ENCODE peak calls at places on chromosomes 16 and 17, in ten cellular contexts. X, P, N, B, O, Z, J, I, W and R are unnamed samples.

GRCh38 chr17:82334622-82335394 is 1.2 kb upstream of the SECTM1 start:
- DNase-seq in X (no peak), P (no peak), N (no peak), B (no peak), O (no peak), Z (peak; percentile 49), J (peak; percentile 20), I (no peak), W (peak; percentile 86), R (no peak)

GRCh38 chr17:17890773-17891759 is 54.3 kb upstream of the SREBF1 start:
- DNase-seq in X (peak; percentile 41), P (peak; percentile 87), N (peak; percentile 75), B (peak; percentile 53), O (no peak), Z (peak; percentile 66), J (peak; percentile 47), I (peak; percentile 36), W (peak; percentile 73), R (no peak)

GRCh38 chr17:8807070-8807550 is 7.9 kb upstream of the MFSD6L start:
- DNase-seq in X (no peak), P (no peak), N (no peak), B (no peak), O (no peak), Z (no peak), J (no peak), I (no peak), W (no peak), R (no peak)

GRCh38 chr17:17959520-17960361 is 12.5 kb downstream of the TOM1L2 start:
- DNase-seq in X (no peak), P (no peak), N (no peak), B (no peak), O (no peak), Z (peak; percentile 55), J (no peak), I (peak; percentile 23), W (no peak), R (no peak)

GRCh38 chr17:45299311-45299710 is 17.5 kb downstream of the MAP3K14 start:
- DNase-seq in X (peak; percentile 35), P (no peak), N (peak; percentile 29), B (no peak), O (no peak), Z (no peak), J (no peak), I (no peak), W (no peak), R (no peak)

GRCh38 chr17:50358177-50358576 is 12.3 kb downstream of the XYLT2 start:
- DNase-seq in X (no peak), P (peak; percentile 11), N (no peak), B (no peak), O (no peak), Z (no peak), J (no peak), I (no peak), W (no peak), R (no peak)

GRCh38 chr16:88744839-88745521 is 38.7 kb downstream of the CTU2 start:
- DNase-seq in X (no peak), P (no peak), N (peak; percentile 51), B (no peak), O (no peak), Z (no peak), J (no peak), I (no peak), W (no peak), R (no peak)

GRCh38 chr17:9557846-9558245 is 17.8 kb downstream of the STX8 start:
- DNase-seq in X (no peak), P (no peak), N (no peak), B (no peak), O (no peak), Z (no peak), J (no peak), I (no peak), W (no peak), R (no peak)

GRCh38 chr17:64500923-64501765 is 4.3 kb upstream of the POLG2 start:
- DNase-seq in X (no peak), P (no peak), N (no peak), B (no peak), O (no peak), Z (no peak), J (no peak), I (no peak), W (no peak), R (no peak)

GRCh38 chr17:8939496-8940334 is 25.8 kb downstream of the PIK3R5 start:
- DNase-seq in X (no peak), P (no peak), N (no peak), B (no peak), O (no peak), Z (no peak), J (peak; percentile 43), I (peak; percentile 68), W (no peak), R (no peak)

GRCh38 chr17:61065263-61065773 is 334.3 kb upstream of the TBX2 start:
- DNase-seq in X (no peak), P (no peak), N (no peak), B (no peak), O (no peak), Z (peak; percentile 6), J (no peak), I (no peak), W (no peak), R (no peak)

GRCh38 chr17:29567362-29568330 is 809 bp upstream of the ABHD15 start:
- DNase-seq in X (peak; percentile 29), P (peak; percentile 64), N (peak; percentile 84), B (peak; percentile 27), O (peak; percentile 56), Z (peak; percentile 46), J (peak; percentile 71), I (peak; percentile 76), W (peak; percentile 77), R (no peak)

DNA sequence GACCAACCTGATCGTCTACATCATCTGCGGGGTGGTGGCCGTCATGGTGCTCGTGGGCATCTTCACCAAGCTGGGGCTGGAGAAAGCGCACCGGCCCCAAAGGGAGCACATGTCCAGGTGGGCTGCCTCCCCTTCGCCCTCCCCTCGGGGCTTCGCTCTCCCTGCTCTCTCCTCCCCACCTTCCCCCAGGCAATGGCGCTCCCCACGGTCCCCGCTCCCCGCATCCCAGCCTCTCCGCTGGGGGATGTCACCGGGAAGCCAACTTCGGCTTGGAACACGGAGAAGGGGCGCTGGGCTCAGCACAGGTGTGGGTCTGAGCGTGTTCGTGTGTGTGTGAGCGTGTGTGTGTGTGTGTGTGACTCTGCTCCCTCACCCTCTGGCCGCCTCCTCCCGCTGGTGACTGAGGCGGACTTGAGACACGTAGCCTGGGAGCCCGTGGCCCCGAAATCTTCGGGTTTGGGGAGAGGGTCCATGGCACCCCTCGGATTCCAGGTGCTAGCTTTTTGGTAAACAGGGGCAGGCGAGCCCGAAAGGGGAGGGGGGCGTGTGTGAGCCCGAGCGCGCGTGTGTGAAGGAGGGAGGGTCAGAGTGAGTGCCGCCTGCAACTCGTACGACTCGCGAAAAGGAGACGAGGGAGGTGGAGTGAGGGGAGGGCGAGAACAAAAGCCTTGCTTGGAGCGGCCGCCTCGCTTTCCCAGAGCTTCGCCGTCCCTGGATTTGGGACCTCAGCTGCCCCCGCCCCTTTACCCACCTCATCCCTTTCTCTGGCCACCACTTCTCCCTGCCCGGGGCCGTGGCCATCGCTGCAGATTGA is 1.3 kb downstream of the SHISA9 start:
- DNase-seq in X (no peak), P (no peak), N (peak; percentile 78), B (no peak), O (no peak), Z (no peak), J (no peak), I (no peak), W (no peak), R (no peak)
- H3K27ac ChIP-seq in X (no peak overlapping the region), P (no peak overlapping the region), N (no peak overlapping the region), B (no peak overlapping the region), O (no peak overlapping the region), Z (no peak overlapping the region), J (no peak overlapping the region), I (no peak overlapping the region), W (no peak overlapping the region), R (no peak overlapping the region)

GRCh38 chr16:60181542-60181941 is 1447.4 kb upstream of the GOT2 start:
- DNase-seq in X (no peak), P (no peak), N (no peak), B (no peak), O (no peak), Z (peak; percentile 59), J (no peak), I (no peak), W (no peak), R (no peak)

DNA sequence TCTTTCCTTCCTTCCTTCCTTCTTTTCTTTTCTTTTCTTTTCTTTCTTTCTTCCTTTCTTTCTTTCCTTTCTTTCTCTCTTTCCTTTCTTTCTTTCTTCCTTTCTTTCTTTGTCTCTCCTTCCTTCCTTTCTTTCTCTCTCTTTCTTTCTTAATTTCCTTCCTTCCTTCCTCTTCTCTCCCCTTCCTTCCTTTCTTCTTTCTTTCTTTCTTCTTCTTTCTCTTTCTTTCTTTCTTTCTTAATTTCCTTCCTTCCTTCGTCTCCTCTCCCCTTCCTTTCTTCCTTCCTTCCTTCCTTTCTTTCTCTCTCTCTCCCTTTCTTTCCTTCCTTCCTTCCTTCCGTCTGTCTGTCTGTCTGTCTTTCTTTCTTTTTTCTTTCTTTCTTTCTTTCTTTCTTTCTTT is 1446.5 kb upstream of the GOT2 start:
- DNase-seq in X (no peak), P (no peak), N (no peak), B (no peak), O (no peak), Z (no peak), J (no peak), I (no peak), W (no peak), R (no peak)
- H3K9me3 ChIP-seq in X (no peaks in the 10 kb centered on the region), P (no peaks in the 10 kb centered on the region), N (no peaks in the 10 kb centered on the region), B (peaks cover 4% of the 10 kb centered on the region), O (no peaks in the 10 kb centered on the region), Z (no peaks in the 10 kb centered on the region), J (no peaks in the 10 kb centered on the region), I (no peaks in the 10 kb centered on the region), W (no peaks in the 10 kb centered on the region), R (no peaks in the 10 kb centered on the region)

DNA sequence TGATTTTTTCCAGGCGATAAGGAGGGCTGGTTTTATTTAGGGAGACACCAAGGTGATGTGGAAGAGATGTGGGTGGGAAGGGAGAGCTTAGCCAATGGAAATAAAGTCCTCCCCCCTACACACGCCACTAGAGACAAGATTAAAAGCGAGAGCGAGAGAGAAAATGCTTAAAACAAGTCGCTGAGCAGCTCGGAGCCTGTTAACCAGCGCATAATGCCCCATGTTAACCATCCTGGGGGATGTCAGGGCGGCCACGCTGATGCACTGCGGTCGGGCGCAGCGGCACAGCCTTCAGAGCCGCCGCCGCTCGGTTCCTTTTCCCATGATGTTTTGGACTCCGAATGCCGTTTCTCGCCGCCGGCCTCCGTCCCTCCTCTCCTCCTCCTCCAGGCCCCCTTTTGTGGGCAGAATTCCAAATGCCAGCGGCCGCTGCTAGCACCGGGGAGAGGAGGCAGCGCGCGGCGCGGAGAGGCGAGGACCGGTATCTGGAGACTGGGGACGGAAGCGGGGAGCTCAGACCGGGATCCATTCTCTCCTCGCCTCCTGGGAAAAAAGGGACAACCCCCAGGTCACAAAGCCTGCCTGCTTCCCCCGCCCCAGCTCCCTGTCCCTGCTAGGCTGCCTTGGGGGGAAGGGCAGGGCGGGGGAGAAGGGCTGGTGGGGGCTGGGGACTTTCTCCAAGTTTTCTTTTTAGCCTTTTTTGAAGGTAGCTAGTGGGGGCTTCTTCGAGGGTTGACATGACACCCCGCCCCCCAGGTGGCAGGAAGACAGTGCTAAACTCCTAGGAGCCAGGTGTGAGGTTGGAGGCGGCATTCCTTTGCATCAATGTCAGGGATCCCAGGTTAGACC is 98.1 kb upstream of the CCL2 start:
- DNase-seq in X (no peak), P (no peak), N (peak; percentile 75), B (no peak), O (no peak), Z (no peak), J (no peak), I (no peak), W (no peak), R (no peak)
- H3K27ac ChIP-seq in X (no peak overlapping the region), P (no peak overlapping the region), N (no peak overlapping the region), B (no peak overlapping the region), O (no peak overlapping the region), Z (no peak overlapping the region), J (no peak overlapping the region), I (no peak overlapping the region), W (no peak overlapping the region), R (no peak overlapping the region)

GRCh38 chr16:79269211-79269863 is 331.2 kb downstream of the MAF start:
- DNase-seq in X (no peak), P (no peak), N (no peak), B (no peak), O (no peak), Z (no peak), J (peak; percentile 35), I (no peak), W (no peak), R (no peak)
- H3K9me3 ChIP-seq in X (no peaks in the 10 kb centered on the region), P (no peaks in the 10 kb centered on the region), N (no peaks in the 10 kb centered on the region), B (no peaks in the 10 kb centered on the region), O (no peaks in the 10 kb centered on the region), Z (peaks cover 2% of the 10 kb centered on the region), J (no peaks in the 10 kb centered on the region), I (no peaks in the 10 kb centered on the region), W (no peaks in the 10 kb centered on the region), R (no peaks in the 10 kb centered on the region)